ENCODE peak calls at places on chromosomes 6 and 20, in eight cellular contexts. G is endothelial cell of umbilical vein, M is HCT116, V is stomach, J is breast epithelium, B is transverse colon, T is sigmoid colon, X is SK-N-SH. Z is an unnamed sample.

GRCh38 chr6:111673086-111673485 is 67.4 kb upstream of the TRAF3IP2 start:
- DNase-seq in G (no peak), M (no peak), V (no peak), J (no peak), B (no peak), T (no peak), X (no peak), Z (no peak)

GRCh38 chr20:44489931-44490330 is 14.3 kb downstream of the TTPAL start:
- DNase-seq in G (no peak), M (no peak), V (no peak), J (no peak), B (no peak), T (no peak), X (no peak), Z (no peak)

GRCh38 chr6:129047834-129048233 is 164.9 kb downstream of the LAMA2 start:
- DNase-seq in G (no peak), M (no peak), V (no peak), J (no peak), B (no peak), T (no peak), X (no peak), Z (no peak)

GRCh38 chr20:10863337-10864060 is 189.7 kb upstream of the JAG1 start:
- DNase-seq in G (peak; percentile 87), M (peak; percentile 23), V (no peak), J (no peak), B (no peak), T (no peak), X (no peak), Z (no peak)

GRCh38 chr6:132132911-132133639 is 181.9 kb upstream of the CCN2 start:
- DNase-seq in G (peak; percentile 83), M (no peak), V (no peak), J (no peak), B (no peak), T (no peak), X (no peak), Z (no peak)

GRCh38 chr20:6045566-6045965 is 8.3 kb downstream of the LRRN4 start:
- DNase-seq in G (no peak), M (no peak), V (no peak), J (no peak), B (no peak), T (no peak), X (no peak), Z (no peak)

GRCh38 chr20:1895674-1896496 is 678 bp downstream of the SIRPA start:
- DNase-seq in G (peak; percentile 29), M (no peak), V (no peak), J (peak; percentile 57), B (no peak), T (peak; percentile 82), X (no peak), Z (no peak)

GRCh38 chr6:113293106-113293505 is 564.0 kb upstream of the MARCKS start:
- DNase-seq in G (no peak), M (no peak), V (no peak), J (no peak), B (no peak), T (no peak), X (no peak), Z (no peak)

GRCh38 chr20:63295422-63295821 is 2.4 kb downstream of the COL20A1 start:
- DNase-seq in G (no peak), M (no peak), V (no peak), J (no peak), B (no peak), T (no peak), X (no peak), Z (no peak)

GRCh38 chr20:53739799-53740785 is 146.5 kb upstream of the ZNF217 start:
- DNase-seq in G (no peak), M (no peak), V (no peak), J (no peak), B (no peak), T (no peak), X (no peak), Z (no peak)

GRCh38 chr20:39269493-39270217 is 307.5 kb downstream of the DHX35 start:
- DNase-seq in G (peak; percentile 17), M (no peak), V (no peak), J (no peak), B (no peak), T (no peak), X (no peak), Z (no peak)

GRCh38 chr20:25081730-25082497 is at the start of gene VSX1:
- DNase-seq in G (no peak), M (no peak), V (no peak), J (peak; percentile 15), B (no peak), T (no peak), X (peak; percentile 54), Z (no peak)

GRCh38 chr20:36093025-36093803 is 61.3 kb upstream of the EPB41L1 start:
- DNase-seq in G (peak; percentile 24), M (no peak), V (peak; percentile 83), J (peak; percentile 67), B (peak; percentile 79), T (peak; percentile 70), X (peak; percentile 66), Z (peak; percentile 43)

GRCh38 chr6:106908386-106908840 is 66.1 kb downstream of the CD24 start:
- DNase-seq in G (no peak), M (no peak), V (no peak), J (no peak), B (no peak), T (no peak), X (no peak), Z (no peak)

GRCh38 chr6:142833054-142833453 is 111.9 kb downstream of the HIVEP2 start:
- DNase-seq in G (peak; percentile 78), M (no peak), V (no peak), J (no peak), B (no peak), T (no peak), X (no peak), Z (no peak)

GRCh38 chr20:51767867-51768758 is at the start of gene ATP9A:
- DNase-seq in G (no peak), M (no peak), V (peak; percentile 45), J (no peak), B (peak; percentile 40), T (peak; percentile 69), X (peak; percentile 78), Z (peak; percentile 30)

GRCh38 chr6:1351381-1352008 is 37.9 kb upstream of the FOXF2 start:
- DNase-seq in G (no peak), M (no peak), V (no peak), J (no peak), B (no peak), T (no peak), X (no peak), Z (no peak)

GRCh38 chr20:10605547-10606195 is 68.1 kb downstream of the JAG1 start:
- DNase-seq in G (no peak), M (no peak), V (no peak), J (no peak), B (no peak), T (no peak), X (no peak), Z (no peak)

GRCh38 chr6:116876635-116877611 is at the start of gene RFX6:
- DNase-seq in G (no peak), M (no peak), V (peak; percentile 28), J (no peak), B (peak; percentile 9), T (no peak), X (peak; percentile 38), Z (no peak)

GRCh38 chr20:46963758-46964181 is 69.1 kb downstream of the EYA2 start:
- DNase-seq in G (no peak), M (no peak), V (no peak), J (peak; percentile 52), B (no peak), T (no peak), X (no peak), Z (peak; percentile 53)

GRCh38 chr6:148954461-148954860 is 207.6 kb downstream of the UST start:
- DNase-seq in G (no peak), M (no peak), V (no peak), J (no peak), B (no peak), T (no peak), X (no peak), Z (no peak)

GRCh38 chr6:16723833-16724232 is 37.4 kb downstream of the ATXN1 start:
- DNase-seq in G (peak; percentile 93), M (peak; percentile 84), V (no peak), J (no peak), B (no peak), T (no peak), X (no peak), Z (no peak)

GRCh38 chr6:147508073-147508870 is at the start of gene SAMD5:
- DNase-seq in G (peak; percentile 82), M (peak; percentile 32), V (peak; percentile 65), J (peak; percentile 58), B (peak; percentile 74), T (peak; percentile 70), X (peak; percentile 53), Z (peak; percentile 35)

GRCh38 chr20:48489656-48490055 is 338.1 kb downstream of the PREX1 start:
- DNase-seq in G (no peak), M (no peak), V (no peak), J (peak; percentile 29), B (peak; percentile 3), T (no peak), X (peak; percentile 70), Z (peak; percentile 36)

DNA sequence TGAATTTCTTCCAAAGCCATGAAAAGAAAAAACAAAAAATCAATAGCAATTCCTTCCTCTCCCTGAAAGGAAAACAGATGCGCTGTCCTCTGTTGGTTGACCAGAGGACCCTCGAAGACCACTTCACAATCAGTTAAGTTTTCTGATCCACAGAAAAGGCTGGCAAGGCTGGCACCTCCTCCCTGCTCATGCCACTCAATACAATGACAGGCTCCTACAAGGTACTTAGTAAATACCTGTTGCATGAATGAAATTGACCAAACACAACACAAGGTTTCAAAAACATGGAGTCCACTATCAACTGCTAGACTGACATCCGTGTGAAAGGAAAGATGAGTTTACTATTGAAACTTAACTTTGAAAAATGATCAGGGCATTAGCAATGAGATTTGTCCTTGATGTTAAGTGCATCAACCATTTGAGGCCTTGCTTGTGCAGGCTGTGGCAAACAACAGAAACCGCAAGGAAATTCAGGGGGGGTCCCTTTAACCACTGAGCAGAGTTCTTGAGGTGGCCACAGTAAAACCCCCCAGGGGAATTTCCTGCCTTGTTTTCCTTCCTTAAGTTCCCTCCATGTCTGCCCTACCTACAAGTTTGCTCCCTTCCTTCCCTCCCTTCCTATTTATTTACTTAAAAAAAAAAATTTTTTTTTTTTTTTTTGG is 27.9 kb upstream of the RTF2 start:
- DNase-seq in G (no peak), M (no peak), V (no peak), J (no peak), B (peak; percentile 18), T (peak; percentile 22), X (no peak), Z (no peak)
- H3K27ac ChIP-seq in G (no peak overlapping the region), M (no peak overlapping the region), V (no peak overlapping the region), J (peak overlapping the region; percentile 66), B (peak overlapping the region; percentile 46), T (peak overlapping the region; percentile 31), X (peak overlapping the region; percentile 36), Z (no peak overlapping the region)

GRCh38 chr6:44475417-44475778 is 87.9 kb downstream of the CDC5L start:
- DNase-seq in G (no peak), M (no peak), V (no peak), J (no peak), B (no peak), T (no peak), X (no peak), Z (no peak)
- TF ChIP-seq POLR2AphosphoS5 in G (no peak), M (no peak), V (no peak), J (no peak), B (no peak), T (no peak), X (no peak), Z (no peak)

GRCh38 chr6:136236491-136237293 is 13.4 kb downstream of the MTFR2 start:
- DNase-seq in G (no peak), M (no peak), V (no peak), J (no peak), B (no peak), T (no peak), X (no peak), Z (no peak)
- H3K36me3 ChIP-seq in G (peaks cover 9% of the 10 kb centered on the region), M (peaks cover 6% of the 10 kb centered on the region), V (no peaks in the 10 kb centered on the region), J (no peaks in the 10 kb centered on the region), B (no peaks in the 10 kb centered on the region), T (no peaks in the 10 kb centered on the region), X (peaks cover 11% of the 10 kb centered on the region), Z (no peaks in the 10 kb centered on the region)

GRCh38 chr20:18431206-18431605 is 35.6 kb downstream of the DZANK1 start:
- DNase-seq in G (no peak), M (no peak), V (no peak), J (no peak), B (no peak), T (no peak), X (no peak), Z (no peak)
- H3K27ac ChIP-seq in G (no peak overlapping the region), M (no peak overlapping the region), V (no peak overlapping the region), J (no peak overlapping the region), B (no peak overlapping the region), T (no peak overlapping the region), X (no peak overlapping the region), Z (no peak overlapping the region)